ENCODE peak calls at places on chromosomes 7 and 10, in four cellular contexts. One of them, this sample, is unnamed.

GRCh38 chr10:44827431-44828006 is 83.6 kb upstream of the TMEM72 start:
- DNase-seq in AG09309: no peak
- DNase-seq in CD4-positive, alpha-beta T cell: no peak
- DNase-seq in A549: no peak
- DNase-seq in this sample: no peak

GRCh38 chr7:13998866-13999265 is 9.4 kb upstream of the ETV1 start:
- DNase-seq in AG09309: no peak
- DNase-seq in CD4-positive, alpha-beta T cell: no peak
- DNase-seq in A549: no peak
- DNase-seq in this sample: no peak

GRCh38 chr7:28885771-28886170 is 72.4 kb downstream of the TRIL start:
- DNase-seq in AG09309: no peak
- DNase-seq in CD4-positive, alpha-beta T cell: no peak
- DNase-seq in A549: no peak
- DNase-seq in this sample: no peak

GRCh38 chr7:47492720-47493119 is 89.2 kb downstream of the TNS3 start:
- DNase-seq in AG09309: no peak
- DNase-seq in CD4-positive, alpha-beta T cell: no peak
- DNase-seq in A549: no peak
- DNase-seq in this sample: no peak

GRCh38 chr7:75889223-75889825 is 10.5 kb downstream of the RHBDD2 start:
- DNase-seq in AG09309: no peak
- DNase-seq in CD4-positive, alpha-beta T cell: no peak
- DNase-seq in A549: no peak
- DNase-seq in this sample: no peak

GRCh38 chr7:69892790-69893189 is 294.5 kb downstream of the AUTS2 start:
- DNase-seq in AG09309: no peak
- DNase-seq in CD4-positive, alpha-beta T cell: no peak
- DNase-seq in A549: no peak
- DNase-seq in this sample: no peak

GRCh38 chr7:40329601-40330153 is 194.9 kb downstream of the SUGCT start:
- DNase-seq in AG09309: no peak
- DNase-seq in CD4-positive, alpha-beta T cell: no peak
- DNase-seq in A549: peak
- DNase-seq in this sample: no peak

GRCh38 chr7:75966209-75966961 is 28.0 kb downstream of the TMEM120A start:
- DNase-seq in AG09309: no peak
- DNase-seq in CD4-positive, alpha-beta T cell: no peak
- DNase-seq in A549: no peak
- DNase-seq in this sample: no peak

GRCh38 chr7:144027070-144027469 is 21.7 kb upstream of the OR2A5 start:
- DNase-seq in AG09309: no peak
- DNase-seq in CD4-positive, alpha-beta T cell: no peak
- DNase-seq in A549: peak
- DNase-seq in this sample: no peak

GRCh38 chr7:4084271-4084670 is 597.8 kb upstream of the FOXK1 start:
- DNase-seq in AG09309: no peak
- DNase-seq in CD4-positive, alpha-beta T cell: no peak
- DNase-seq in A549: no peak
- DNase-seq in this sample: no peak

GRCh38 chr10:131970946-131971345 is 10.8 kb downstream of the BNIP3 start:
- DNase-seq in AG09309: no peak
- DNase-seq in CD4-positive, alpha-beta T cell: no peak
- DNase-seq in A549: no peak
- DNase-seq in this sample: no peak

GRCh38 chr10:132500781-132501415 is 36.7 kb upstream of the INPP5A start:
- DNase-seq in AG09309: no peak
- DNase-seq in CD4-positive, alpha-beta T cell: no peak
- DNase-seq in A549: no peak
- DNase-seq in this sample: no peak

GRCh38 chr10:90306187-90306586 is 551.7 kb downstream of the HTR7 start:
- DNase-seq in AG09309: no peak
- DNase-seq in CD4-positive, alpha-beta T cell: no peak
- DNase-seq in A549: peak
- DNase-seq in this sample: no peak

GRCh38 chr7:38656976-38657375 is 25.8 kb upstream of the AMPH start:
- DNase-seq in AG09309: no peak
- DNase-seq in CD4-positive, alpha-beta T cell: no peak
- DNase-seq in A549: no peak
- DNase-seq in this sample: no peak

GRCh38 chr10:67036808-67037207 is 111.0 kb downstream of the LRRTM3 start:
- DNase-seq in AG09309: no peak
- DNase-seq in CD4-positive, alpha-beta T cell: no peak
- DNase-seq in A549: no peak
- DNase-seq in this sample: no peak

GRCh38 chr7:2802504-2803341 is 41.4 kb downstream of the GNA12 start:
- DNase-seq in AG09309: no peak
- DNase-seq in CD4-positive, alpha-beta T cell: no peak
- DNase-seq in A549: peak
- DNase-seq in this sample: no peak

GRCh38 chr10:7513936-7514335 is 103.1 kb upstream of the SFMBT2 start:
- DNase-seq in AG09309: no peak
- DNase-seq in CD4-positive, alpha-beta T cell: no peak
- DNase-seq in A549: no peak
- DNase-seq in this sample: no peak

GRCh38 chr10:118832242-118832651 is 77.5 kb upstream of the CACUL1 start:
- DNase-seq in AG09309: no peak
- DNase-seq in CD4-positive, alpha-beta T cell: no peak
- DNase-seq in A549: no peak
- DNase-seq in this sample: no peak

GRCh38 chr10:72694476-72695369 is 2.8 kb downstream of the MCU start:
- DNase-seq in AG09309: no peak
- DNase-seq in CD4-positive, alpha-beta T cell: no peak
- DNase-seq in A549: peak
- DNase-seq in this sample: no peak

GRCh38 chr10:70956029-70956759 is 67.8 kb upstream of the PCBD1 start:
- DNase-seq in AG09309: no peak
- DNase-seq in CD4-positive, alpha-beta T cell: no peak
- DNase-seq in A549: peak
- DNase-seq in this sample: no peak

GRCh38 chr7:137743021-137743420 is 103.8 kb downstream of the DGKI start:
- DNase-seq in AG09309: no peak
- DNase-seq in CD4-positive, alpha-beta T cell: no peak
- DNase-seq in A549: no peak
- DNase-seq in this sample: no peak

GRCh38 chr7:42238709-42239395 is 1.8 kb upstream of the GLI3 start:
- DNase-seq in AG09309: no peak
- DNase-seq in CD4-positive, alpha-beta T cell: no peak
- DNase-seq in A549: no peak
- DNase-seq in this sample: no peak

GRCh38 chr10:62626817-62627216 is 177.7 kb upstream of the ADO start:
- DNase-seq in AG09309: no peak
- DNase-seq in CD4-positive, alpha-beta T cell: no peak
- DNase-seq in A549: no peak
- DNase-seq in this sample: no peak

GRCh38 chr10:22927661-22928403 is at the start of gene ARMC3:
- DNase-seq in AG09309: no peak
- DNase-seq in CD4-positive, alpha-beta T cell: peak
- DNase-seq in A549: peak
- DNase-seq in this sample: peak

GRCh38 chr7:51455513-51455912 is 138.9 kb upstream of the COBL start:
- DNase-seq in AG09309: no peak
- DNase-seq in CD4-positive, alpha-beta T cell: no peak
- DNase-seq in A549: no peak
- DNase-seq in this sample: no peak

GRCh38 chr7:66213637-66214036 is 8.5 kb downstream of the TPST1 start:
- DNase-seq in AG09309: no peak
- DNase-seq in CD4-positive, alpha-beta T cell: no peak
- DNase-seq in A549: no peak
- DNase-seq in this sample: no peak

GRCh38 chr10:91493313-91493712 is 83.2 kb downstream of the HECTD2 start:
- DNase-seq in AG09309: peak
- DNase-seq in CD4-positive, alpha-beta T cell: no peak
- DNase-seq in A549: peak
- DNase-seq in this sample: no peak

GRCh38 chr10:109966961-109967738 is 40.6 kb upstream of the ADD3 start:
- DNase-seq in AG09309: no peak
- DNase-seq in CD4-positive, alpha-beta T cell: no peak
- DNase-seq in A549: peak
- DNase-seq in this sample: no peak

GRCh38 chr7:42170724-42171123 is 66.3 kb downstream of the GLI3 start:
- DNase-seq in AG09309: no peak
- DNase-seq in CD4-positive, alpha-beta T cell: no peak
- DNase-seq in A549: no peak
- DNase-seq in this sample: no peak

GRCh38 chr7:47428780-47429472 is 153.0 kb downstream of the TNS3 start:
- DNase-seq in AG09309: no peak
- DNase-seq in CD4-positive, alpha-beta T cell: no peak
- DNase-seq in A549: no peak
- DNase-seq in this sample: no peak

GRCh38 chr10:114571316-114571999 is 86.6 kb downstream of the ABLIM1 start:
- DNase-seq in AG09309: no peak
- DNase-seq in CD4-positive, alpha-beta T cell: no peak
- DNase-seq in A549: no peak
- DNase-seq in this sample: no peak

GRCh38 chr7:158448701-158449100 is 138.9 kb downstream of the PTPRN2 start:
- DNase-seq in AG09309: no peak
- DNase-seq in CD4-positive, alpha-beta T cell: no peak
- DNase-seq in A549: no peak
- DNase-seq in this sample: no peak

GRCh38 chr10:22464966-22465627 is 119.8 kb downstream of the SPAG6 start:
- DNase-seq in AG09309: no peak
- DNase-seq in CD4-positive, alpha-beta T cell: no peak
- DNase-seq in A549: no peak
- DNase-seq in this sample: no peak

GRCh38 chr10:114646426-114646825 is 11.6 kb downstream of the ABLIM1 start:
- DNase-seq in AG09309: no peak
- DNase-seq in CD4-positive, alpha-beta T cell: no peak
- DNase-seq in A549: no peak
- DNase-seq in this sample: no peak

GRCh38 chr10:11757452-11757819 is 15.3 kb downstream of the ECHDC3 start:
- DNase-seq in AG09309: peak
- DNase-seq in CD4-positive, alpha-beta T cell: no peak
- DNase-seq in A549: no peak
- DNase-seq in this sample: no peak

GRCh38 chr10:22803201-22803895 is 89.0 kb upstream of the PIP4K2A start:
- DNase-seq in AG09309: no peak
- DNase-seq in CD4-positive, alpha-beta T cell: no peak
- DNase-seq in A549: no peak
- DNase-seq in this sample: no peak

GRCh38 chr10:119651514-119652327 is 541 bp downstream of the BAG3 start:
- DNase-seq in AG09309: no peak
- DNase-seq in CD4-positive, alpha-beta T cell: peak
- DNase-seq in A549: no peak
- DNase-seq in this sample: peak

DNA sequence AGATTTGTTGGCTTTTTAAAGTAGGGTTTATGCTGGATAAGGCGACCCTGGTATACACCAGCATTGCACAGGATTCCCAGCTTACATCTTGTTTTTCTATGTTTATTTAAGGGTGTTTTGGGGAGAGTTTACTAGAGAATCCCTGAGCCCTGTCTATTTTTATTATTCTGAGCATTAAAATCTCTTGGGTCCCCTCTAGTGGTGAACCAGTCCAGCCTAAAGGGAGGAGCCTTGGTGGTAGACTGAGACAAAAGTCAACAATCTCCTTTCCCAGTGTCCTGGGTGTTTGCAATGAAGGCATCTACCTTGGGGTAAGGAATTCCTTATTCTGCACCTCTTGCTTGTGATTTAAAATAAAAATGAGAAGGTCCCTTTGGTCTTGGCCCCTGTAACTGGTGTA is 38.2 kb downstream of the ANTXRL start:
- DNase-seq in AG09309: no peak
- DNase-seq in CD4-positive, alpha-beta T cell: no peak
- DNase-seq in A549: peak
- DNase-seq in this sample: no peak
- TF ChIP-seq CTCF in AG09309: peak
- TF ChIP-seq CTCF in CD4-positive, alpha-beta T cell: peak
- TF ChIP-seq CTCF in A549: peak
- TF ChIP-seq CTCF in this sample: no peak

GRCh38 chr10:20858292-20859124 is 38.6 kb downstream of the NEBL start:
- DNase-seq in AG09309: no peak
- DNase-seq in CD4-positive, alpha-beta T cell: no peak
- DNase-seq in A549: peak
- DNase-seq in this sample: no peak
- TF ChIP-seq CTCF in AG09309: no peak
- TF ChIP-seq CTCF in CD4-positive, alpha-beta T cell: no peak
- TF ChIP-seq CTCF in A549: peak
- TF ChIP-seq CTCF in this sample: no peak

DNA sequence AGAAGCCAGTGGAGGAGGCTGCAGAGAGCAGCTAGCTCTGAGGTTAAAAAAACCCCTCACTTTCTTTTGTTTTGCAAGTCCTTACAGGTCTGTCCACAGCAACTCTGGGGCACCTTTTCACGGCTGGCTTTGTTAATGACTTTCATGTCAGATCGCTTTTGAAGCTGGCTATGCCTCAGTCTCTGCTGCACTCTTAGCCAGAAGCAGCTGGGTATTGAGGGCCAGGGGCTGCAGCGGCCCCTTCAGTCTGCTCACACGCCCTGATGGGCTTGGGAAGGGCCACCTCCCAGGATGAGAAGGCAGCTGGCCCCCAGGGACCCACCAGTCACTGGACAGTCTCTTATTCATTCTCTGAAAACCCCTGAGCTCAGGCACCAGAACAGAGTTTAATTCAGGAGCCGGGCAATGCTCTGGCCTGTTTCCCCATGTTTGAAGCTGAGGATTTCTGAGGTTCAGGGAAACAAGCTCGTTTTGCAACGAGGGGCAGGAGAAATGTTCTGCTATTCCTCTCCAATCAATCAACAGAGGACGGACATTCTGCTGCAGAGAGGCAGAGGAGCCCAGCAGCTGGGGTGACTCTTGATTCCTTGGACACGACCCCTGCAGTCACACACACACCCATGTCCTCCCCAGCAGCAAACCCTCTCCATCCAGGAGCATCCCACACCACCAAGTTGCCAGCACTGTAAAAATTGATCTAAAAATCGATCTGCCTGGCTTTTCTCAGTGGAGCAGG is 31.0 kb downstream of the TRIM8 start:
- DNase-seq in AG09309: no peak
- DNase-seq in CD4-positive, alpha-beta T cell: no peak
- DNase-seq in A549: no peak
- DNase-seq in this sample: no peak
- TF ChIP-seq CTCF in AG09309: no peak
- TF ChIP-seq CTCF in CD4-positive, alpha-beta T cell: no peak
- TF ChIP-seq CTCF in A549: no peak
- TF ChIP-seq CTCF in this sample: no peak

DNA sequence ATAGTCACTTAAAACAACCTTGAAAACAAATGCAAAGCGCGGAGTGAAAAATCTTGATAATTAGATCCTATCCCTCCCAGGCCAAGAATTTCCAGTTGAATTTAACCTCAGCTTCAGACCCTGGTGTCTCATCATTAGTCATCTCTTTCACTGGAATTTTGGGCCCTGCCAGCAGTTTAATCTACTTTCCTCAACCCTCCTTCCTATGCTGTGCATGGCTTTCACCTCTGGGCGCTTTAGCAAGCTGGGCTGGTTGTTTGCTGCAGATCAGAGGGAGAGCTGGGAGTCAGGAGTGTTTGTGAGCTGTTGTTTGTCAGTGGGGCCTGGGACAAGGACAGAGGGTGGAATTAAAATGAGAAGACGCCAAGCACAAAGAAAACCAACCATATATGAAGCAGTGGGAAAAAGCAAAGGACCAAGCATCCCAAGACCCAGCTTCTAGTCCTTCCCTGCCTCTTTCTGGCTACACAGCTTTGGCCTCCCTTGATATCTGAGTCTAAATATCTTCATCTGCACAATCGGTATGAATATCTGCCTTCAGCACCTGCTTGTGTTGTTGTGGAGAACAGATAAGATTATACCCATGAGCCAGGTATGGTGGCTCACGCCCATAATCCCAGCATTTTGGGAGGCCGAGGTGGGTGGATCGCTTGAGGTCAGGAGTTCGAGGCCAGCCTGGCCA is 13.5 kb downstream of the MYOF start:
- DNase-seq in AG09309: no peak
- DNase-seq in CD4-positive, alpha-beta T cell: no peak
- DNase-seq in A549: peak
- DNase-seq in this sample: no peak
- TF ChIP-seq CTCF in AG09309: no peak
- TF ChIP-seq CTCF in CD4-positive, alpha-beta T cell: no peak
- TF ChIP-seq CTCF in A549: no peak
- TF ChIP-seq CTCF in this sample: no peak